ENCODE peak calls at places on chromosomes 6 and 20, in eight cellular contexts. One of them, this sample, is unnamed.

GRCh38 chr6:130147151-130147550 is 75.6 kb downstream of the SAMD3 start:
- DNase-seq in progenitor cell of endocrine pancreas: no peak
- DNase-seq in fibroblast of lung: no peak
- DNase-seq in NCI-H460: no peak
- DNase-seq in AG20443: no peak
- DNase-seq in HCT116: no peak
- DNase-seq in fibroblast of gingiva: no peak
- DNase-seq in stomach: no peak
- DNase-seq in this sample: no peak

GRCh38 chr20:1877604-1878195 is 17.5 kb upstream of the SIRPA start:
- DNase-seq in HCT116: no peak
- DNase-seq in progenitor cell of endocrine pancreas: no peak
- DNase-seq in fibroblast of lung: no peak
- DNase-seq in AG20443: no peak
- DNase-seq in fibroblast of gingiva: no peak
- DNase-seq in NCI-H460: no peak
- DNase-seq in stomach: no peak
- DNase-seq in this sample: no peak

GRCh38 chr20:60102665-60103210 is 144.5 kb downstream of the CDH26 start:
- DNase-seq in NCI-H460: no peak
- DNase-seq in fibroblast of lung: no peak
- DNase-seq in HCT116: no peak
- DNase-seq in stomach: no peak
- DNase-seq in AG20443: no peak
- DNase-seq in fibroblast of gingiva: no peak
- DNase-seq in progenitor cell of endocrine pancreas: no peak
- DNase-seq in this sample: no peak

GRCh38 chr6:131456565-131456964 is 116.5 kb upstream of the ARG1 start:
- DNase-seq in fibroblast of gingiva: no peak
- DNase-seq in fibroblast of lung: no peak
- DNase-seq in HCT116: no peak
- DNase-seq in progenitor cell of endocrine pancreas: no peak
- DNase-seq in stomach: no peak
- DNase-seq in AG20443: no peak
- DNase-seq in NCI-H460: no peak
- DNase-seq in this sample: no peak

GRCh38 chr6:157272866-157273755 is 50.2 kb downstream of the TMEM242 start:
- DNase-seq in HCT116: no peak
- DNase-seq in fibroblast of gingiva: peak; percentile 53
- DNase-seq in fibroblast of lung: no peak
- DNase-seq in progenitor cell of endocrine pancreas: no peak
- DNase-seq in NCI-H460: no peak
- DNase-seq in stomach: no peak
- DNase-seq in AG20443: no peak
- DNase-seq in this sample: no peak

GRCh38 chr20:58331961-58332551 is 22.5 kb downstream of the RAB22A start:
- DNase-seq in AG20443: no peak
- DNase-seq in fibroblast of gingiva: no peak
- DNase-seq in fibroblast of lung: no peak
- DNase-seq in HCT116: no peak
- DNase-seq in NCI-H460: no peak
- DNase-seq in stomach: no peak
- DNase-seq in progenitor cell of endocrine pancreas: no peak
- DNase-seq in this sample: no peak

GRCh38 chr6:67667640-67668422 is 967.3 kb upstream of the ADGRB3 start:
- DNase-seq in stomach: no peak
- DNase-seq in NCI-H460: no peak
- DNase-seq in fibroblast of lung: no peak
- DNase-seq in fibroblast of gingiva: no peak
- DNase-seq in AG20443: no peak
- DNase-seq in HCT116: no peak
- DNase-seq in progenitor cell of endocrine pancreas: no peak
- DNase-seq in this sample: no peak

GRCh38 chr6:125789576-125790402 is 971 bp upstream of the NCOA7 start:
- DNase-seq in fibroblast of gingiva: peak; percentile 54
- DNase-seq in NCI-H460: peak; percentile 33
- DNase-seq in fibroblast of lung: peak; percentile 66
- DNase-seq in AG20443: peak; percentile 33
- DNase-seq in HCT116: no peak
- DNase-seq in stomach: peak; percentile 41
- DNase-seq in progenitor cell of endocrine pancreas: no peak
- DNase-seq in this sample: no peak

GRCh38 chr6:22222469-22222868 is 74.4 kb downstream of the PRL start:
- DNase-seq in NCI-H460: no peak
- DNase-seq in AG20443: no peak
- DNase-seq in fibroblast of lung: no peak
- DNase-seq in stomach: no peak
- DNase-seq in fibroblast of gingiva: no peak
- DNase-seq in progenitor cell of endocrine pancreas: no peak
- DNase-seq in HCT116: no peak
- DNase-seq in this sample: no peak

GRCh38 chr6:166957087-166957804 is 896 bp upstream of the RNASET2 start:
- DNase-seq in HCT116: no peak
- DNase-seq in fibroblast of lung: no peak
- DNase-seq in stomach: peak; percentile 61
- DNase-seq in fibroblast of gingiva: no peak
- DNase-seq in NCI-H460: no peak
- DNase-seq in progenitor cell of endocrine pancreas: peak; percentile 15
- DNase-seq in AG20443: peak; percentile 60
- DNase-seq in this sample: no peak

GRCh38 chr20:57056651-57057050 is 209.8 kb downstream of the BMP7 start:
- DNase-seq in fibroblast of lung: no peak
- DNase-seq in fibroblast of gingiva: no peak
- DNase-seq in progenitor cell of endocrine pancreas: no peak
- DNase-seq in HCT116: no peak
- DNase-seq in stomach: no peak
- DNase-seq in NCI-H460: no peak
- DNase-seq in AG20443: no peak
- DNase-seq in this sample: no peak

GRCh38 chr6:111033628-111034289 is 51.9 kb downstream of the RPF2 start:
- DNase-seq in NCI-H460: no peak
- DNase-seq in HCT116: no peak
- DNase-seq in progenitor cell of endocrine pancreas: no peak
- DNase-seq in fibroblast of lung: no peak
- DNase-seq in AG20443: no peak
- DNase-seq in fibroblast of gingiva: no peak
- DNase-seq in stomach: no peak
- DNase-seq in this sample: no peak

GRCh38 chr20:56626367-56627121 is 2.6 kb upstream of the TFAP2C start:
- DNase-seq in AG20443: peak; percentile 63
- DNase-seq in progenitor cell of endocrine pancreas: no peak
- DNase-seq in HCT116: peak; percentile 10
- DNase-seq in fibroblast of lung: no peak
- DNase-seq in stomach: no peak
- DNase-seq in fibroblast of gingiva: no peak
- DNase-seq in NCI-H460: no peak
- DNase-seq in this sample: peak; percentile 45

GRCh38 chr20:62772994-62773858 is 23.0 kb upstream of the MRGBP start:
- DNase-seq in fibroblast of gingiva: peak; percentile 95
- DNase-seq in NCI-H460: no peak
- DNase-seq in AG20443: peak; percentile 58
- DNase-seq in progenitor cell of endocrine pancreas: no peak
- DNase-seq in stomach: no peak
- DNase-seq in fibroblast of lung: peak; percentile 33
- DNase-seq in HCT116: no peak
- DNase-seq in this sample: no peak

GRCh38 chr20:17882834-17883591 is 85.6 kb downstream of the SNX5 start:
- DNase-seq in fibroblast of lung: no peak
- DNase-seq in HCT116: no peak
- DNase-seq in AG20443: no peak
- DNase-seq in progenitor cell of endocrine pancreas: no peak
- DNase-seq in fibroblast of gingiva: no peak
- DNase-seq in NCI-H460: no peak
- DNase-seq in stomach: no peak
- DNase-seq in this sample: no peak

GRCh38 chr6:36679043-36679821 is 718 bp downstream of the CDKN1A start:
- DNase-seq in progenitor cell of endocrine pancreas: peak; percentile 24
- DNase-seq in fibroblast of gingiva: peak; percentile 63
- DNase-seq in stomach: peak; percentile 78
- DNase-seq in AG20443: peak; percentile 36
- DNase-seq in fibroblast of lung: peak; percentile 52
- DNase-seq in HCT116: no peak
- DNase-seq in NCI-H460: no peak
- DNase-seq in this sample: peak; percentile 55

GRCh38 chr6:73032586-73032985 is 192.7 kb downstream of the KHDC1L start:
- DNase-seq in fibroblast of gingiva: no peak
- DNase-seq in fibroblast of lung: peak; percentile 23
- DNase-seq in HCT116: peak; percentile 12
- DNase-seq in progenitor cell of endocrine pancreas: no peak
- DNase-seq in AG20443: peak; percentile 37
- DNase-seq in stomach: no peak
- DNase-seq in NCI-H460: no peak
- DNase-seq in this sample: peak; percentile 14

GRCh38 chr6:82013561-82014275 is 233.8 kb downstream of the IBTK start:
- DNase-seq in HCT116: no peak
- DNase-seq in progenitor cell of endocrine pancreas: no peak
- DNase-seq in stomach: no peak
- DNase-seq in NCI-H460: no peak
- DNase-seq in fibroblast of gingiva: peak; percentile 84
- DNase-seq in AG20443: no peak
- DNase-seq in fibroblast of lung: peak; percentile 83
- DNase-seq in this sample: no peak

GRCh38 chr6:57135885-57136284 is 36.2 kb upstream of the BAG2 start:
- DNase-seq in HCT116: no peak
- DNase-seq in stomach: no peak
- DNase-seq in fibroblast of gingiva: peak; percentile 63
- DNase-seq in fibroblast of lung: peak; percentile 53
- DNase-seq in NCI-H460: no peak
- DNase-seq in progenitor cell of endocrine pancreas: no peak
- DNase-seq in AG20443: peak; percentile 17
- DNase-seq in this sample: no peak

GRCh38 chr6:45423111-45423900 is 45.6 kb upstream of the SUPT3H start:
- DNase-seq in fibroblast of lung: no peak
- DNase-seq in fibroblast of gingiva: peak; percentile 48
- DNase-seq in stomach: peak; percentile 31
- DNase-seq in AG20443: peak; percentile 58
- DNase-seq in HCT116: no peak
- DNase-seq in progenitor cell of endocrine pancreas: peak; percentile 21
- DNase-seq in NCI-H460: no peak
- DNase-seq in this sample: no peak

GRCh38 chr6:125102901-125103300 is 50.7 kb upstream of the TPD52L1 start:
- DNase-seq in fibroblast of lung: peak; percentile 86
- DNase-seq in fibroblast of gingiva: peak; percentile 77
- DNase-seq in AG20443: peak; percentile 80
- DNase-seq in progenitor cell of endocrine pancreas: no peak
- DNase-seq in stomach: no peak
- DNase-seq in HCT116: peak; percentile 21
- DNase-seq in NCI-H460: peak; percentile 76
- DNase-seq in this sample: no peak

GRCh38 chr20:20366896-20367680 is 816 bp upstream of the INSM1 start:
- DNase-seq in fibroblast of lung: no peak
- DNase-seq in HCT116: no peak
- DNase-seq in fibroblast of gingiva: no peak
- DNase-seq in stomach: no peak
- DNase-seq in NCI-H460: no peak
- DNase-seq in AG20443: no peak
- DNase-seq in progenitor cell of endocrine pancreas: no peak
- DNase-seq in this sample: peak; percentile 31

GRCh38 chr6:30836431-30836866 is 47.9 kb upstream of the DDR1 start:
- DNase-seq in progenitor cell of endocrine pancreas: no peak
- DNase-seq in HCT116: no peak
- DNase-seq in stomach: no peak
- DNase-seq in AG20443: peak; percentile 81
- DNase-seq in fibroblast of gingiva: peak; percentile 82
- DNase-seq in NCI-H460: no peak
- DNase-seq in fibroblast of lung: peak; percentile 66
- DNase-seq in this sample: no peak

GRCh38 chr20:63955281-63955845 is 853 bp downstream of the UCKL1 start:
- DNase-seq in stomach: no peak
- DNase-seq in fibroblast of lung: peak; percentile 33
- DNase-seq in fibroblast of gingiva: peak; percentile 20
- DNase-seq in AG20443: peak; percentile 57
- DNase-seq in HCT116: no peak
- DNase-seq in progenitor cell of endocrine pancreas: no peak
- DNase-seq in NCI-H460: no peak
- DNase-seq in this sample: no peak

GRCh38 chr6:56713285-56713684 is 70.6 kb upstream of the DST start:
- DNase-seq in stomach: peak; percentile 50
- DNase-seq in fibroblast of gingiva: peak; percentile 67
- DNase-seq in fibroblast of lung: peak; percentile 82
- DNase-seq in NCI-H460: no peak
- DNase-seq in HCT116: peak; percentile 77
- DNase-seq in AG20443: peak; percentile 76
- DNase-seq in progenitor cell of endocrine pancreas: no peak
- DNase-seq in this sample: no peak

GRCh38 chr6:168201383-168201782 is 118.2 kb downstream of the DACT2 start:
- DNase-seq in NCI-H460: no peak
- DNase-seq in fibroblast of gingiva: no peak
- DNase-seq in AG20443: no peak
- DNase-seq in progenitor cell of endocrine pancreas: no peak
- DNase-seq in HCT116: no peak
- DNase-seq in fibroblast of lung: no peak
- DNase-seq in stomach: peak; percentile 35
- DNase-seq in this sample: peak; percentile 37

GRCh38 chr20:5150226-5151076 is 23.6 kb downstream of the CDS2 start:
- DNase-seq in progenitor cell of endocrine pancreas: no peak
- DNase-seq in fibroblast of lung: peak; percentile 37
- DNase-seq in HCT116: no peak
- DNase-seq in stomach: no peak
- DNase-seq in fibroblast of gingiva: peak; percentile 34
- DNase-seq in AG20443: peak; percentile 32
- DNase-seq in NCI-H460: no peak
- DNase-seq in this sample: no peak

GRCh38 chr6:140480852-140481251 is 1106.4 kb upstream of the CITED2 start:
- DNase-seq in fibroblast of gingiva: peak; percentile 79
- DNase-seq in progenitor cell of endocrine pancreas: no peak
- DNase-seq in stomach: no peak
- DNase-seq in AG20443: peak; percentile 45
- DNase-seq in NCI-H460: no peak
- DNase-seq in fibroblast of lung: peak; percentile 80
- DNase-seq in HCT116: no peak
- DNase-seq in this sample: no peak

GRCh38 chr6:105363100-105363754 is 39.7 kb downstream of the PREP start:
- DNase-seq in fibroblast of lung: peak; percentile 60
- DNase-seq in stomach: no peak
- DNase-seq in fibroblast of gingiva: peak; percentile 42
- DNase-seq in progenitor cell of endocrine pancreas: no peak
- DNase-seq in HCT116: no peak
- DNase-seq in AG20443: peak; percentile 36
- DNase-seq in NCI-H460: peak; percentile 36
- DNase-seq in this sample: no peak

GRCh38 chr6:129105035-129105434 is 222.1 kb downstream of the LAMA2 start:
- DNase-seq in progenitor cell of endocrine pancreas: no peak
- DNase-seq in fibroblast of gingiva: peak; percentile 30
- DNase-seq in HCT116: no peak
- DNase-seq in AG20443: peak; percentile 18
- DNase-seq in fibroblast of lung: peak; percentile 40
- DNase-seq in NCI-H460: no peak
- DNase-seq in stomach: no peak
- DNase-seq in this sample: no peak

GRCh38 chr6:10315631-10316145 is 99.2 kb downstream of the TFAP2A start:
- DNase-seq in fibroblast of lung: no peak
- DNase-seq in NCI-H460: no peak
- DNase-seq in stomach: no peak
- DNase-seq in HCT116: no peak
- DNase-seq in fibroblast of gingiva: no peak
- DNase-seq in AG20443: no peak
- DNase-seq in progenitor cell of endocrine pancreas: no peak
- DNase-seq in this sample: no peak

GRCh38 chr6:27268803-27269202 is 21.3 kb downstream of the PRSS16 start:
- DNase-seq in NCI-H460: no peak
- DNase-seq in progenitor cell of endocrine pancreas: no peak
- DNase-seq in stomach: no peak
- DNase-seq in fibroblast of gingiva: no peak
- DNase-seq in HCT116: no peak
- DNase-seq in fibroblast of lung: no peak
- DNase-seq in AG20443: no peak
- DNase-seq in this sample: no peak

GRCh38 chr20:12287575-12287974 is 369.9 kb downstream of the BTBD3 start:
- DNase-seq in AG20443: no peak
- DNase-seq in fibroblast of gingiva: no peak
- DNase-seq in progenitor cell of endocrine pancreas: no peak
- DNase-seq in fibroblast of lung: no peak
- DNase-seq in stomach: no peak
- DNase-seq in NCI-H460: no peak
- DNase-seq in HCT116: no peak
- DNase-seq in this sample: no peak

GRCh38 chr6:43951063-43951755 is 176.0 kb downstream of the MRPL14 start:
- DNase-seq in NCI-H460: no peak
- DNase-seq in fibroblast of lung: peak; percentile 61
- DNase-seq in AG20443: peak; percentile 58
- DNase-seq in fibroblast of gingiva: peak; percentile 58
- DNase-seq in stomach: peak; percentile 87
- DNase-seq in progenitor cell of endocrine pancreas: peak; percentile 59
- DNase-seq in HCT116: peak; percentile 10
- DNase-seq in this sample: no peak